ENCODE peak calls at places on chromosomes 11 and 22, in ten cellular contexts. One of them, this sample, is unnamed.

GRCh38 chr11:77557553-77557952 is 32.2 kb upstream of the AQP11 start:
- DNase-seq in dorsolateral prefrontal cortex: peak; percentile 58
- DNase-seq in M059J: peak; percentile 42
- DNase-seq in activated CD8-positive, alpha-beta T cell treated with anti-CD3 and anti-CD28 coated beads, Interleukin-2, amount 10 ng/mL, durations not matched to agents 7 days and 5 days: no peak
- DNase-seq in CD4-positive, alpha-beta T cell: no peak
- DNase-seq in mesenchymal stem cell: no peak
- DNase-seq in sciatic nerve: no peak
- DNase-seq in OCI-LY7: no peak
- DNase-seq in NCI-H345: no peak
- DNase-seq in non-pigmented ciliary epithelial cell: no peak
- DNase-seq in this sample: no peak

GRCh38 chr22:27237342-27237741 is 564.2 kb downstream of the MN1 start:
- DNase-seq in mesenchymal stem cell: no peak
- DNase-seq in OCI-LY7: no peak
- DNase-seq in CD4-positive, alpha-beta T cell: no peak
- DNase-seq in non-pigmented ciliary epithelial cell: no peak
- DNase-seq in NCI-H345: no peak
- DNase-seq in activated CD8-positive, alpha-beta T cell treated with anti-CD3 and anti-CD28 coated beads, Interleukin-2, amount 10 ng/mL, durations not matched to agents 7 days and 5 days: no peak
- DNase-seq in M059J: no peak
- DNase-seq in sciatic nerve: no peak
- DNase-seq in dorsolateral prefrontal cortex: no peak
- DNase-seq in this sample: no peak

GRCh38 chr22:20066617-20067383 is 13.2 kb upstream of the DGCR8 start:
- DNase-seq in CD4-positive, alpha-beta T cell: no peak
- DNase-seq in NCI-H345: no peak
- DNase-seq in sciatic nerve: no peak
- DNase-seq in OCI-LY7: no peak
- DNase-seq in mesenchymal stem cell: no peak
- DNase-seq in activated CD8-positive, alpha-beta T cell treated with anti-CD3 and anti-CD28 coated beads, Interleukin-2, amount 10 ng/mL, durations not matched to agents 7 days and 5 days: no peak
- DNase-seq in non-pigmented ciliary epithelial cell: no peak
- DNase-seq in M059J: no peak
- DNase-seq in dorsolateral prefrontal cortex: no peak
- DNase-seq in this sample: no peak

GRCh38 chr11:70544774-70545625 is 146.7 kb downstream of the CTTN start:
- DNase-seq in NCI-H345: no peak
- DNase-seq in M059J: peak; percentile 40
- DNase-seq in mesenchymal stem cell: peak; percentile 22
- DNase-seq in OCI-LY7: no peak
- DNase-seq in sciatic nerve: no peak
- DNase-seq in non-pigmented ciliary epithelial cell: no peak
- DNase-seq in activated CD8-positive, alpha-beta T cell treated with anti-CD3 and anti-CD28 coated beads, Interleukin-2, amount 10 ng/mL, durations not matched to agents 7 days and 5 days: no peak
- DNase-seq in dorsolateral prefrontal cortex: no peak
- DNase-seq in CD4-positive, alpha-beta T cell: no peak
- DNase-seq in this sample: no peak

GRCh38 chr22:29331213-29331612 is 15.7 kb upstream of the RASL10A start:
- DNase-seq in non-pigmented ciliary epithelial cell: no peak
- DNase-seq in OCI-LY7: no peak
- DNase-seq in sciatic nerve: no peak
- DNase-seq in activated CD8-positive, alpha-beta T cell treated with anti-CD3 and anti-CD28 coated beads, Interleukin-2, amount 10 ng/mL, durations not matched to agents 7 days and 5 days: no peak
- DNase-seq in CD4-positive, alpha-beta T cell: no peak
- DNase-seq in mesenchymal stem cell: no peak
- DNase-seq in NCI-H345: no peak
- DNase-seq in M059J: peak; percentile 59
- DNase-seq in dorsolateral prefrontal cortex: no peak
- DNase-seq in this sample: no peak

GRCh38 chr11:94655291-94655690 is 88.1 kb downstream of the PIWIL4 start:
- DNase-seq in CD4-positive, alpha-beta T cell: no peak
- DNase-seq in mesenchymal stem cell: no peak
- DNase-seq in dorsolateral prefrontal cortex: no peak
- DNase-seq in activated CD8-positive, alpha-beta T cell treated with anti-CD3 and anti-CD28 coated beads, Interleukin-2, amount 10 ng/mL, durations not matched to agents 7 days and 5 days: no peak
- DNase-seq in OCI-LY7: no peak
- DNase-seq in sciatic nerve: no peak
- DNase-seq in NCI-H345: no peak
- DNase-seq in M059J: no peak
- DNase-seq in non-pigmented ciliary epithelial cell: no peak
- DNase-seq in this sample: no peak

GRCh38 chr11:1866776-1867175 is 13.9 kb downstream of the LSP1 start:
- DNase-seq in mesenchymal stem cell: no peak
- DNase-seq in OCI-LY7: no peak
- DNase-seq in NCI-H345: no peak
- DNase-seq in CD4-positive, alpha-beta T cell: no peak
- DNase-seq in M059J: no peak
- DNase-seq in non-pigmented ciliary epithelial cell: no peak
- DNase-seq in activated CD8-positive, alpha-beta T cell treated with anti-CD3 and anti-CD28 coated beads, Interleukin-2, amount 10 ng/mL, durations not matched to agents 7 days and 5 days: no peak
- DNase-seq in sciatic nerve: no peak
- DNase-seq in dorsolateral prefrontal cortex: no peak
- DNase-seq in this sample: no peak

GRCh38 chr22:42399315-42400271 is 32.6 kb downstream of the NFAM1 start:
- DNase-seq in NCI-H345: peak; percentile 95
- DNase-seq in CD4-positive, alpha-beta T cell: no peak
- DNase-seq in mesenchymal stem cell: peak; percentile 27
- DNase-seq in OCI-LY7: peak; percentile 35
- DNase-seq in dorsolateral prefrontal cortex: peak; percentile 47
- DNase-seq in non-pigmented ciliary epithelial cell: no peak
- DNase-seq in activated CD8-positive, alpha-beta T cell treated with anti-CD3 and anti-CD28 coated beads, Interleukin-2, amount 10 ng/mL, durations not matched to agents 7 days and 5 days: no peak
- DNase-seq in sciatic nerve: peak; percentile 75
- DNase-seq in M059J: peak; percentile 35
- DNase-seq in this sample: peak; percentile 75

GRCh38 chr11:122367809-122368231 is 251.8 kb upstream of the BLID start:
- DNase-seq in dorsolateral prefrontal cortex: no peak
- DNase-seq in activated CD8-positive, alpha-beta T cell treated with anti-CD3 and anti-CD28 coated beads, Interleukin-2, amount 10 ng/mL, durations not matched to agents 7 days and 5 days: no peak
- DNase-seq in M059J: peak; percentile 50
- DNase-seq in non-pigmented ciliary epithelial cell: no peak
- DNase-seq in sciatic nerve: no peak
- DNase-seq in CD4-positive, alpha-beta T cell: no peak
- DNase-seq in mesenchymal stem cell: peak; percentile 17
- DNase-seq in OCI-LY7: no peak
- DNase-seq in NCI-H345: no peak
- DNase-seq in this sample: no peak

GRCh38 chr11:127925430-127925829 is 661.9 kb downstream of the ETS1 start:
- DNase-seq in activated CD8-positive, alpha-beta T cell treated with anti-CD3 and anti-CD28 coated beads, Interleukin-2, amount 10 ng/mL, durations not matched to agents 7 days and 5 days: no peak
- DNase-seq in mesenchymal stem cell: no peak
- DNase-seq in M059J: peak; percentile 57
- DNase-seq in NCI-H345: no peak
- DNase-seq in CD4-positive, alpha-beta T cell: no peak
- DNase-seq in dorsolateral prefrontal cortex: no peak
- DNase-seq in OCI-LY7: no peak
- DNase-seq in non-pigmented ciliary epithelial cell: peak; percentile 8
- DNase-seq in sciatic nerve: no peak
- DNase-seq in this sample: no peak

GRCh38 chr11:107157809-107158187 is 139.5 kb upstream of the GUCY1A2 start:
- DNase-seq in activated CD8-positive, alpha-beta T cell treated with anti-CD3 and anti-CD28 coated beads, Interleukin-2, amount 10 ng/mL, durations not matched to agents 7 days and 5 days: no peak
- DNase-seq in mesenchymal stem cell: peak; percentile 56
- DNase-seq in sciatic nerve: no peak
- DNase-seq in dorsolateral prefrontal cortex: no peak
- DNase-seq in non-pigmented ciliary epithelial cell: no peak
- DNase-seq in NCI-H345: no peak
- DNase-seq in M059J: peak; percentile 56
- DNase-seq in CD4-positive, alpha-beta T cell: no peak
- DNase-seq in OCI-LY7: no peak
- DNase-seq in this sample: no peak

GRCh38 chr22:25852223-25852622 is 110.2 kb downstream of the MYO18B start:
- DNase-seq in non-pigmented ciliary epithelial cell: no peak
- DNase-seq in sciatic nerve: no peak
- DNase-seq in dorsolateral prefrontal cortex: no peak
- DNase-seq in M059J: no peak
- DNase-seq in mesenchymal stem cell: no peak
- DNase-seq in activated CD8-positive, alpha-beta T cell treated with anti-CD3 and anti-CD28 coated beads, Interleukin-2, amount 10 ng/mL, durations not matched to agents 7 days and 5 days: no peak
- DNase-seq in CD4-positive, alpha-beta T cell: no peak
- DNase-seq in NCI-H345: no peak
- DNase-seq in OCI-LY7: no peak
- DNase-seq in this sample: no peak

GRCh38 chr11:16788141-16789060 is 50.0 kb downstream of the C11orf58 start:
- DNase-seq in CD4-positive, alpha-beta T cell: no peak
- DNase-seq in mesenchymal stem cell: peak; percentile 64
- DNase-seq in dorsolateral prefrontal cortex: peak; percentile 77
- DNase-seq in OCI-LY7: peak; percentile 42
- DNase-seq in M059J: peak; percentile 93
- DNase-seq in sciatic nerve: peak; percentile 80
- DNase-seq in non-pigmented ciliary epithelial cell: peak; percentile 49
- DNase-seq in NCI-H345: peak; percentile 52
- DNase-seq in activated CD8-positive, alpha-beta T cell treated with anti-CD3 and anti-CD28 coated beads, Interleukin-2, amount 10 ng/mL, durations not matched to agents 7 days and 5 days: peak; percentile 61
- DNase-seq in this sample: peak; percentile 95

GRCh38 chr22:42001127-42001526 is 2.5 kb downstream of the WBP2NL start:
- DNase-seq in mesenchymal stem cell: peak; percentile 21
- DNase-seq in M059J: no peak
- DNase-seq in NCI-H345: no peak
- DNase-seq in non-pigmented ciliary epithelial cell: no peak
- DNase-seq in dorsolateral prefrontal cortex: no peak
- DNase-seq in activated CD8-positive, alpha-beta T cell treated with anti-CD3 and anti-CD28 coated beads, Interleukin-2, amount 10 ng/mL, durations not matched to agents 7 days and 5 days: no peak
- DNase-seq in OCI-LY7: no peak
- DNase-seq in sciatic nerve: no peak
- DNase-seq in CD4-positive, alpha-beta T cell: no peak
- DNase-seq in this sample: no peak

GRCh38 chr22:21701384-21701971 is 34.1 kb downstream of the YPEL1 start:
- DNase-seq in dorsolateral prefrontal cortex: no peak
- DNase-seq in NCI-H345: no peak
- DNase-seq in non-pigmented ciliary epithelial cell: no peak
- DNase-seq in mesenchymal stem cell: no peak
- DNase-seq in M059J: no peak
- DNase-seq in sciatic nerve: no peak
- DNase-seq in CD4-positive, alpha-beta T cell: no peak
- DNase-seq in OCI-LY7: no peak
- DNase-seq in activated CD8-positive, alpha-beta T cell treated with anti-CD3 and anti-CD28 coated beads, Interleukin-2, amount 10 ng/mL, durations not matched to agents 7 days and 5 days: no peak
- DNase-seq in this sample: no peak

GRCh38 chr11:83826078-83826477 is 539.9 kb upstream of the CCDC90B start:
- DNase-seq in CD4-positive, alpha-beta T cell: no peak
- DNase-seq in sciatic nerve: no peak
- DNase-seq in NCI-H345: no peak
- DNase-seq in dorsolateral prefrontal cortex: no peak
- DNase-seq in mesenchymal stem cell: no peak
- DNase-seq in activated CD8-positive, alpha-beta T cell treated with anti-CD3 and anti-CD28 coated beads, Interleukin-2, amount 10 ng/mL, durations not matched to agents 7 days and 5 days: no peak
- DNase-seq in OCI-LY7: no peak
- DNase-seq in non-pigmented ciliary epithelial cell: no peak
- DNase-seq in M059J: no peak
- DNase-seq in this sample: no peak

GRCh38 chr11:63670077-63670737 is 969 bp downstream of the ATL3 start:
- DNase-seq in M059J: no peak
- DNase-seq in CD4-positive, alpha-beta T cell: no peak
- DNase-seq in activated CD8-positive, alpha-beta T cell treated with anti-CD3 and anti-CD28 coated beads, Interleukin-2, amount 10 ng/mL, durations not matched to agents 7 days and 5 days: no peak
- DNase-seq in NCI-H345: no peak
- DNase-seq in non-pigmented ciliary epithelial cell: no peak
- DNase-seq in dorsolateral prefrontal cortex: no peak
- DNase-seq in OCI-LY7: peak; percentile 17
- DNase-seq in mesenchymal stem cell: peak; percentile 68
- DNase-seq in sciatic nerve: no peak
- DNase-seq in this sample: peak; percentile 30

GRCh38 chr11:126926376-126926791 is 74.2 kb downstream of the KIRREL3 start:
- DNase-seq in M059J: no peak
- DNase-seq in activated CD8-positive, alpha-beta T cell treated with anti-CD3 and anti-CD28 coated beads, Interleukin-2, amount 10 ng/mL, durations not matched to agents 7 days and 5 days: no peak
- DNase-seq in mesenchymal stem cell: no peak
- DNase-seq in non-pigmented ciliary epithelial cell: no peak
- DNase-seq in dorsolateral prefrontal cortex: peak; percentile 40
- DNase-seq in CD4-positive, alpha-beta T cell: no peak
- DNase-seq in NCI-H345: no peak
- DNase-seq in sciatic nerve: no peak
- DNase-seq in OCI-LY7: no peak
- DNase-seq in this sample: peak; percentile 86

GRCh38 chr11:29634744-29635143 is 382.1 kb downstream of the KCNA4 start:
- DNase-seq in NCI-H345: no peak
- DNase-seq in activated CD8-positive, alpha-beta T cell treated with anti-CD3 and anti-CD28 coated beads, Interleukin-2, amount 10 ng/mL, durations not matched to agents 7 days and 5 days: no peak
- DNase-seq in sciatic nerve: no peak
- DNase-seq in non-pigmented ciliary epithelial cell: no peak
- DNase-seq in mesenchymal stem cell: no peak
- DNase-seq in M059J: no peak
- DNase-seq in OCI-LY7: no peak
- DNase-seq in dorsolateral prefrontal cortex: no peak
- DNase-seq in CD4-positive, alpha-beta T cell: no peak
- DNase-seq in this sample: no peak

GRCh38 chr11:96187779-96188624 is 155.0 kb downstream of the MAML2 start:
- DNase-seq in OCI-LY7: no peak
- DNase-seq in activated CD8-positive, alpha-beta T cell treated with anti-CD3 and anti-CD28 coated beads, Interleukin-2, amount 10 ng/mL, durations not matched to agents 7 days and 5 days: no peak
- DNase-seq in non-pigmented ciliary epithelial cell: peak; percentile 73
- DNase-seq in CD4-positive, alpha-beta T cell: no peak
- DNase-seq in dorsolateral prefrontal cortex: no peak
- DNase-seq in M059J: peak; percentile 97
- DNase-seq in NCI-H345: no peak
- DNase-seq in sciatic nerve: no peak
- DNase-seq in mesenchymal stem cell: peak; percentile 79
- DNase-seq in this sample: no peak

GRCh38 chr11:102637731-102638130 is 12.6 kb upstream of the MMP20 start:
- DNase-seq in sciatic nerve: no peak
- DNase-seq in non-pigmented ciliary epithelial cell: no peak
- DNase-seq in M059J: no peak
- DNase-seq in CD4-positive, alpha-beta T cell: no peak
- DNase-seq in NCI-H345: no peak
- DNase-seq in dorsolateral prefrontal cortex: no peak
- DNase-seq in activated CD8-positive, alpha-beta T cell treated with anti-CD3 and anti-CD28 coated beads, Interleukin-2, amount 10 ng/mL, durations not matched to agents 7 days and 5 days: no peak
- DNase-seq in OCI-LY7: no peak
- DNase-seq in mesenchymal stem cell: no peak
- DNase-seq in this sample: no peak

GRCh38 chr11:78209478-78209877 is 20.8 kb downstream of the USP35 start:
- DNase-seq in activated CD8-positive, alpha-beta T cell treated with anti-CD3 and anti-CD28 coated beads, Interleukin-2, amount 10 ng/mL, durations not matched to agents 7 days and 5 days: no peak
- DNase-seq in mesenchymal stem cell: no peak
- DNase-seq in sciatic nerve: peak; percentile 46
- DNase-seq in OCI-LY7: no peak
- DNase-seq in dorsolateral prefrontal cortex: no peak
- DNase-seq in M059J: no peak
- DNase-seq in NCI-H345: no peak
- DNase-seq in non-pigmented ciliary epithelial cell: no peak
- DNase-seq in CD4-positive, alpha-beta T cell: no peak
- DNase-seq in this sample: no peak

GRCh38 chr11:13386567-13386966 is 76.5 kb downstream of the BTBD10 start:
- DNase-seq in M059J: no peak
- DNase-seq in NCI-H345: peak; percentile 41
- DNase-seq in mesenchymal stem cell: no peak
- DNase-seq in OCI-LY7: no peak
- DNase-seq in activated CD8-positive, alpha-beta T cell treated with anti-CD3 and anti-CD28 coated beads, Interleukin-2, amount 10 ng/mL, durations not matched to agents 7 days and 5 days: no peak
- DNase-seq in CD4-positive, alpha-beta T cell: no peak
- DNase-seq in dorsolateral prefrontal cortex: no peak
- DNase-seq in sciatic nerve: no peak
- DNase-seq in non-pigmented ciliary epithelial cell: no peak
- DNase-seq in this sample: peak; percentile 51

GRCh38 chr11:86174101-86175046 is 70.2 kb upstream of the EED start:
- DNase-seq in OCI-LY7: no peak
- DNase-seq in CD4-positive, alpha-beta T cell: no peak
- DNase-seq in non-pigmented ciliary epithelial cell: peak; percentile 92
- DNase-seq in activated CD8-positive, alpha-beta T cell treated with anti-CD3 and anti-CD28 coated beads, Interleukin-2, amount 10 ng/mL, durations not matched to agents 7 days and 5 days: no peak
- DNase-seq in sciatic nerve: peak; percentile 82
- DNase-seq in NCI-H345: no peak
- DNase-seq in mesenchymal stem cell: peak; percentile 95
- DNase-seq in M059J: peak; percentile 100
- DNase-seq in dorsolateral prefrontal cortex: no peak
- DNase-seq in this sample: no peak

GRCh38 chr11:67584881-67585873 is 1.6 kb downstream of the GSTP1 start:
- DNase-seq in OCI-LY7: peak; percentile 81
- DNase-seq in mesenchymal stem cell: peak; percentile 21
- DNase-seq in non-pigmented ciliary epithelial cell: no peak
- DNase-seq in dorsolateral prefrontal cortex: no peak
- DNase-seq in CD4-positive, alpha-beta T cell: no peak
- DNase-seq in sciatic nerve: no peak
- DNase-seq in M059J: no peak
- DNase-seq in NCI-H345: no peak
- DNase-seq in activated CD8-positive, alpha-beta T cell treated with anti-CD3 and anti-CD28 coated beads, Interleukin-2, amount 10 ng/mL, durations not matched to agents 7 days and 5 days: no peak
- DNase-seq in this sample: no peak

GRCh38 chr11:85712953-85713352 is 27.0 kb upstream of the CCDC89 start:
- DNase-seq in OCI-LY7: no peak
- DNase-seq in sciatic nerve: no peak
- DNase-seq in activated CD8-positive, alpha-beta T cell treated with anti-CD3 and anti-CD28 coated beads, Interleukin-2, amount 10 ng/mL, durations not matched to agents 7 days and 5 days: no peak
- DNase-seq in NCI-H345: no peak
- DNase-seq in CD4-positive, alpha-beta T cell: no peak
- DNase-seq in dorsolateral prefrontal cortex: no peak
- DNase-seq in non-pigmented ciliary epithelial cell: no peak
- DNase-seq in mesenchymal stem cell: no peak
- DNase-seq in M059J: no peak
- DNase-seq in this sample: no peak

GRCh38 chr11:1486054-1486825 is at the start of gene MOB2:
- DNase-seq in NCI-H345: no peak
- DNase-seq in CD4-positive, alpha-beta T cell: no peak
- DNase-seq in mesenchymal stem cell: no peak
- DNase-seq in non-pigmented ciliary epithelial cell: no peak
- DNase-seq in dorsolateral prefrontal cortex: no peak
- DNase-seq in OCI-LY7: no peak
- DNase-seq in sciatic nerve: no peak
- DNase-seq in M059J: no peak
- DNase-seq in activated CD8-positive, alpha-beta T cell treated with anti-CD3 and anti-CD28 coated beads, Interleukin-2, amount 10 ng/mL, durations not matched to agents 7 days and 5 days: no peak
- DNase-seq in this sample: peak; percentile 45

GRCh38 chr11:65210361-65210731 is 28.6 kb downstream of the CAPN1 start:
- DNase-seq in CD4-positive, alpha-beta T cell: no peak
- DNase-seq in non-pigmented ciliary epithelial cell: no peak
- DNase-seq in dorsolateral prefrontal cortex: no peak
- DNase-seq in M059J: no peak
- DNase-seq in activated CD8-positive, alpha-beta T cell treated with anti-CD3 and anti-CD28 coated beads, Interleukin-2, amount 10 ng/mL, durations not matched to agents 7 days and 5 days: no peak
- DNase-seq in OCI-LY7: no peak
- DNase-seq in sciatic nerve: peak; percentile 57
- DNase-seq in NCI-H345: no peak
- DNase-seq in mesenchymal stem cell: no peak
- DNase-seq in this sample: no peak